ENCODE peak calls at places on chromosomes 4 and X, in six cellular contexts. One of them, this sample, is unnamed.

GRCh38 chrX:51747671-51748070 is 4.4 kb downstream of the GSPT2 start:
- DNase-seq in RPMI7951: no peak
- DNase-seq in NT2/D1: no peak
- DNase-seq in GM23338: no peak
- DNase-seq in HEK293T: no peak
- DNase-seq in activated T-helper 9 cell treated with anti-CD3 and anti-CD28 coated beads, Interleukin-2, amount 50 U/mL, for 16 hours: no peak
- DNase-seq in this sample: no peak

GRCh38 chrX:15511563-15511962 is 11.0 kb downstream of the BMX start:
- DNase-seq in RPMI7951: peak
- DNase-seq in NT2/D1: no peak
- DNase-seq in GM23338: peak
- DNase-seq in HEK293T: no peak
- DNase-seq in activated T-helper 9 cell treated with anti-CD3 and anti-CD28 coated beads, Interleukin-2, amount 50 U/mL, for 16 hours: no peak
- DNase-seq in this sample: no peak

GRCh38 chrX:153519569-153520285 is 2.3 kb downstream of the ATP2B3 start:
- DNase-seq in RPMI7951: no peak
- DNase-seq in NT2/D1: no peak
- DNase-seq in GM23338: no peak
- DNase-seq in HEK293T: no peak
- DNase-seq in activated T-helper 9 cell treated with anti-CD3 and anti-CD28 coated beads, Interleukin-2, amount 50 U/mL, for 16 hours: no peak
- DNase-seq in this sample: no peak

GRCh38 chrX:70026112-70026850 is 23.5 kb downstream of the AWAT2 start:
- DNase-seq in RPMI7951: peak
- DNase-seq in NT2/D1: no peak
- DNase-seq in GM23338: no peak
- DNase-seq in HEK293T: no peak
- DNase-seq in activated T-helper 9 cell treated with anti-CD3 and anti-CD28 coated beads, Interleukin-2, amount 50 U/mL, for 16 hours: no peak
- DNase-seq in this sample: no peak

GRCh38 chr4:62640296-62640695 is 1440.2 kb downstream of the ADGRL3 start:
- DNase-seq in RPMI7951: no peak
- DNase-seq in NT2/D1: no peak
- DNase-seq in GM23338: no peak
- DNase-seq in HEK293T: no peak
- DNase-seq in activated T-helper 9 cell treated with anti-CD3 and anti-CD28 coated beads, Interleukin-2, amount 50 U/mL, for 16 hours: no peak
- DNase-seq in this sample: no peak

GRCh38 chr4:105979506-105979905 is 84.2 kb downstream of the NPNT start:
- DNase-seq in RPMI7951: peak
- DNase-seq in NT2/D1: peak
- DNase-seq in GM23338: no peak
- DNase-seq in HEK293T: no peak
- DNase-seq in activated T-helper 9 cell treated with anti-CD3 and anti-CD28 coated beads, Interleukin-2, amount 50 U/mL, for 16 hours: no peak
- DNase-seq in this sample: peak

GRCh38 chrX:17007134-17007768 is 60.8 kb downstream of the REPS2 start:
- DNase-seq in RPMI7951: peak
- DNase-seq in NT2/D1: no peak
- DNase-seq in GM23338: peak
- DNase-seq in HEK293T: peak
- DNase-seq in activated T-helper 9 cell treated with anti-CD3 and anti-CD28 coated beads, Interleukin-2, amount 50 U/mL, for 16 hours: no peak
- DNase-seq in this sample: no peak

GRCh38 chr4:183323295-183323694 is 1.1 kb upstream of the CLDN24 start:
- DNase-seq in RPMI7951: no peak
- DNase-seq in NT2/D1: no peak
- DNase-seq in GM23338: no peak
- DNase-seq in HEK293T: no peak
- DNase-seq in activated T-helper 9 cell treated with anti-CD3 and anti-CD28 coated beads, Interleukin-2, amount 50 U/mL, for 16 hours: no peak
- DNase-seq in this sample: peak